ENCODE peak calls at places on chromosomes 16 and 17, in six cellular contexts. B is heart left ventricle; R is stimulated activated CD8-positive, alpha-beta memory T cell treated with anti-CD3 and anti-CD28 coated beads, Interleukin-15, amount 100 ng/mL, for 1 hour; T is substantia nigra; W is stimulated activated CD4-positive, alpha-beta T cell treated with anti-CD3 and anti-CD28 coated beads, Interleukin-15, amount 100 ng/mL, for 48 hours; X is left colon. Y is an unnamed sample.

GRCh38 chr17:79919164-79919585 is 79.9 kb upstream of the CBX4 start:
- DNase-seq in B (peak), T (peak), X (peak), R (no peak), W (no peak), Y (peak)

GRCh38 chr16:85504242-85504641 is 108.9 kb upstream of the GSE1 start:
- DNase-seq in W (no peak), X (no peak), R (no peak), B (no peak), T (no peak), Y (no peak)

GRCh38 chr17:83136156-83136555 is 56.7 kb downstream of the METRNL start:
- DNase-seq in X (no peak), T (no peak), W (no peak), R (no peak), B (no peak), Y (no peak)

GRCh38 chr17:79508291-79508716 is 102.5 kb downstream of the RBFOX3 start:
- DNase-seq in X (no peak), B (no peak), R (no peak), T (no peak), W (no peak), Y (no peak)

GRCh38 chr16:48102083-48103008 is 53.4 kb downstream of the ABCC12 start:
- DNase-seq in W (no peak), R (no peak), T (no peak), X (no peak), B (no peak), Y (no peak)

GRCh38 chr17:36923814-36924221 is 13.5 kb upstream of the LHX1 start:
- DNase-seq in W (no peak), B (peak), T (no peak), R (no peak), X (no peak), Y (no peak)

GRCh38 chr17:20721151-20721550 is 141.6 kb downstream of the CDRT15L2 start:
- DNase-seq in X (no peak), R (no peak), T (no peak), B (no peak), W (no peak), Y (no peak)

GRCh38 chr17:82492647-82493516 is 26.6 kb upstream of the FOXK2 start:
- DNase-seq in T (no peak), R (no peak), B (peak), X (no peak), W (no peak), Y (no peak)

GRCh38 chr17:43595466-43595865 is 49.3 kb upstream of the ETV4 start:
- DNase-seq in W (no peak), B (no peak), T (no peak), R (no peak), X (no peak), Y (no peak)

GRCh38 chr17:57875109-57876022 is 25.5 kb upstream of the MRPS23 start:
- DNase-seq in X (peak), T (peak), R (no peak), W (no peak), B (peak), Y (peak)

GRCh38 chr17:29248845-29249244 is 2.2 kb downstream of the CRYBA1 start:
- DNase-seq in B (no peak), W (no peak), X (no peak), R (no peak), T (no peak), Y (no peak)

GRCh38 chr17:61862105-61862574 is 1.2 kb downstream of the BRIP1 start:
- DNase-seq in X (no peak), W (no peak), B (no peak), T (no peak), R (no peak), Y (no peak)

GRCh38 chr16:13060932-13061331 is 159.5 kb downstream of the SHISA9 start:
- DNase-seq in X (no peak), T (no peak), B (no peak), W (no peak), R (no peak), Y (no peak)

Y was measured in C1 segment of cervical spinal cord.